ENCODE peak calls at places on chromosomes 6 and 20, in ten cellular contexts. E is prostate gland, Q is upper lobe of right lung, G is transverse colon, H is left lung, T is cardiac muscle cell, B is lower leg skin, W is AG09319, O is RWPE1, S is heart left ventricle. Z is an unnamed sample.
A peak's percentile ranks its signal among the peaks of the same experiment; 100 is the strongest.

GRCh38 chr6:111228094-111228493 is 140.8 kb downstream of the SLC16A10 start:
- DNase-seq in E (no peak), Q (no peak), G (no peak), H (no peak), T (no peak), B (no peak), W (no peak), O (peak; percentile 34), S (no peak), Z (no peak)

GRCh38 chr6:37131104-37131959 is 38.6 kb upstream of the PIM1 start:
- DNase-seq in E (peak; percentile 38), Q (peak; percentile 89), G (peak; percentile 70), H (no peak), T (peak; percentile 37), B (no peak), W (no peak), O (no peak), S (peak; percentile 94), Z (no peak)

GRCh38 chr6:155694429-155694795 is 238.8 kb upstream of the NOX3 start:
- DNase-seq in E (no peak), Q (no peak), G (no peak), H (no peak), T (no peak), B (no peak), W (no peak), O (no peak), S (no peak), Z (no peak)

GRCh38 chr20:39849664-39850063 is 839.4 kb downstream of the MAFB start:
- DNase-seq in E (peak; percentile 68), Q (peak; percentile 72), G (peak; percentile 30), H (peak; percentile 77), T (peak; percentile 54), B (peak; percentile 92), W (peak; percentile 86), O (peak; percentile 73), S (peak; percentile 93), Z (peak; percentile 35)

GRCh38 chr6:48078092-48078491 is 32.9 kb downstream of the PTCHD4 start:
- DNase-seq in E (no peak), Q (no peak), G (no peak), H (no peak), T (no peak), B (no peak), W (no peak), O (peak; percentile 21), S (no peak), Z (no peak)

GRCh38 chr6:69974193-69974592 is 107.8 kb downstream of the COL19A1 start:
- DNase-seq in E (no peak), Q (no peak), G (no peak), H (no peak), T (peak; percentile 76), B (no peak), W (peak; percentile 0), O (peak; percentile 21), S (peak; percentile 33), Z (no peak)

GRCh38 chr20:47493175-47493953 is 8.3 kb upstream of the NCOA3 start:
- DNase-seq in E (peak; percentile 78), Q (peak; percentile 89), G (peak; percentile 93), H (no peak), T (peak; percentile 66), B (peak; percentile 97), W (peak; percentile 45), O (peak; percentile 89), S (peak; percentile 87), Z (peak; percentile 82)

GRCh38 chr6:126761854-126762253 is 356.6 kb upstream of the RSPO3 start:
- DNase-seq in E (no peak), Q (no peak), G (no peak), H (no peak), T (no peak), B (no peak), W (no peak), O (no peak), S (no peak), Z (no peak)

GRCh38 chr6:169112483-169113320 is 140.9 kb downstream of the THBS2 start:
- DNase-seq in E (no peak), Q (no peak), G (no peak), H (no peak), T (no peak), B (no peak), W (no peak), O (no peak), S (no peak), Z (no peak)

GRCh38 chr6:157597461-157598312 is 216.7 kb downstream of the ZDHHC14 start:
- DNase-seq in E (peak; percentile 94), Q (no peak), G (peak; percentile 61), H (no peak), T (peak; percentile 46), B (peak; percentile 87), W (no peak), O (peak; percentile 39), S (no peak), Z (no peak)

GRCh38 chr6:145067430-145067829 is 667.9 kb downstream of the EPM2A start:
- DNase-seq in E (no peak), Q (no peak), G (no peak), H (no peak), T (no peak), B (no peak), W (no peak), O (peak; percentile 10), S (no peak), Z (no peak)

GRCh38 chr6:157710604-157711003 is 112.4 kb upstream of the SNX9 start:
- DNase-seq in E (no peak), Q (no peak), G (no peak), H (no peak), T (no peak), B (no peak), W (no peak), O (no peak), S (no peak), Z (no peak)

DNA sequence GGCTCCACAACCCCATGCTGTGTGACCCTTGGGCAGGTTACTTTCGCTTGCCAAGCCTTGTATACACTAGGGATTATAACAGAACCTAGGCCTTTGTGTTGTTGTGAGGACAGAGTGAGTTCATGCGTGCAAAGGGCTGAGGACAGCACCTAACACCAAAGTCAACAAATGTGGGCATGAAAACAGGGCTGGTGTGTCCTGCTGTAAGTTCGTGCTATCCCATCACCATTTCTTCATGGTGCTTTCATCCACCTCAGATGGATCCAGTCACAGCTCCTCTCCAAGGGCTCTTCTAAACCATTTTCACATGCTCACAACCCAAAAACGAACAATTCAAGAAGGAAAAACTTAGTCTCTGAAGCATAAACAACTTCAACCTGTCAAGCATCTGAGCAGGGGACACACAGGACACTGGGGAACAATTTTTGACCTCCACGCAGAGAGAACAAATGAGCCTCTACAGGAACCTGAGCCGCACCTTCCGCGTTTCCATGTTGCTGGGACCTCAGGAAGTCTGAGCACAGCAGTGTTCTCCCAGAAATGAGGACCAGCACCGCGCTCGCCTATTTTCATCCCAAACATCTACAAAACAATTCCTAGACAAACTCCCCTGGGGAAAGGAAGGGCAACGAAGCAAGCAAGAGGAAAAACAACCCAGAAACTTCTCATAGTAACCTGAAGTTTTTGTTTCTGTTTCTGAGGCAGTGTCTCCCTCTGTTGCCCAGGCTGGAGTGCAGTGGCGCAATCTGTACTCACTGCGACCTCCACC is 3.1 kb downstream of the LRP11 start:
- DNase-seq in E (no peak), Q (peak; percentile 68), G (no peak), H (no peak), T (no peak), B (no peak), W (no peak), O (no peak), S (no peak), Z (no peak)
- TF ChIP-seq CTCF in E (no peak), Q (peak; percentile 6), G (no peak), H (no peak), T (no peak), B (no peak), W (peak; percentile 3), O (no peak), S (no peak), Z (no peak)

DNA sequence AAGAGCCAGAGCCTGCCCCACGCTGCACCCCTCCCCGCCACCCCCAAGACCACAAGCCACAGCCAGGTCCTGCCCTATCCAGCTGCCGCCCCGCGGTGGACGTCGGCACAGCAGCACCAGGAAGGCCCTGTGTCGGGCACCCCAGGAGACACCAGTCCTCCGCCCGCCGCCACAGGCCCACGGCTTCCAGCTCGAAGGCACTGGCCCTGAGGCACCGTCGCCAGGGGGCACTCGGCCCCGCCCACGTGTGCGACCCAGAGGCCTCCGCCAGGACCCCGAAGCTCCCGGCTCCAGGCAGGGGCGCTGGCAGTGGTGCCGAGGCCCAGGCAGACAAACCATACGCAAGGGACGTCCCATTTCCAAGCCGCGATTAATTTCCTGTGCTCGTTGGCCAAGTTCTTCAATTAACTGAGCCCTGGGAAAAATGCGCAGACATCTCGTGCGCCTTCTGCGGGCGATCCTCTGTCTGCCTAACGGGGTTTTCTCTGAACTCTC is 19.4 kb downstream of the KCNQ2 start:
- DNase-seq in E (no peak), Q (no peak), G (no peak), H (no peak), T (no peak), B (no peak), W (no peak), O (no peak), S (no peak), Z (no peak)
- TF ChIP-seq CTCF in E (no peak), Q (no peak), G (no peak), H (no peak), T (peak; percentile 42), B (no peak), W (no peak), O (peak; percentile 65), S (no peak), Z (no peak)

GRCh38 chr20:1735417-1736089 is 78.0 kb upstream of the SIRPG start:
- DNase-seq in E (no peak), Q (no peak), G (no peak), H (peak; percentile 74), T (no peak), B (no peak), W (no peak), O (no peak), S (no peak), Z (no peak)

GRCh38 chr20:1737134-1737533 is 79.6 kb upstream of the SIRPG start:
- DNase-seq in E (no peak), Q (no peak), G (no peak), H (no peak), T (no peak), B (no peak), W (no peak), O (no peak), S (no peak), Z (no peak)

GRCh38 chr20:1734269-1734858 is 76.8 kb upstream of the SIRPG start:
- DNase-seq in E (no peak), Q (no peak), G (no peak), H (no peak), T (no peak), B (no peak), W (no peak), O (no peak), S (no peak), Z (no peak)
- TF ChIP-seq CTCF in E (no peak), Q (peak; percentile 30), G (no peak), H (no peak), T (no peak), B (no peak), W (no peak), O (no peak), S (no peak), Z (no peak)

DNA sequence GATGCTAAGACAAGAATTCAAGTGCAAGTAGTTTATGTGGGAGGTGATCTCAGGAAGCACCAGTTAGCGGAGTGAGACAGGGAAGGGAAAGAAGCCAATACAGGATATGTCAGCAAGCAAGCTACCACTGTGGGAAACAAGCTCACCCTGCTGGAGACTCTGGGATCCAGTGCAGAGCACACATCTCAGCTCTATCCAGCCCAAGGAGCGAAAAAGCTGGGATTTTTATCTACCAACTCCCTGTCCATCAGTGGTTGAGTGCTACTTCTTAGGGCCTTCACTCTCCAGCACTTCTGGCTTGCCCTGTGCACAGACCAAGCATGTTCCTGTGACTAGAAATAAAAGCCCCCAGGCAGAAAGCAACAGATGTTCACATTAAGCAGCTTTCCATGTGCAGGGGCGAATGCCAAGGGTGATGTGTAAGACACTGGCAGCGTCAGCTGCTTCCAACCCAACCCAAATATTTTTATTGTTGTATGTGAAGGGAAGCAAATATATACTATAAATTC is 10.8 kb upstream of the RNF24 start:
- DNase-seq in E (peak; percentile 36), Q (no peak), G (no peak), H (no peak), T (peak; percentile 52), B (no peak), W (peak; percentile 55), O (peak; percentile 73), S (no peak), Z (no peak)
- TF ChIP-seq CTCF in E (peak; percentile 37), Q (peak; percentile 25), G (no peak), H (peak; percentile 12), T (peak; percentile 74), B (no peak), W (peak; percentile 73), O (no peak), S (no peak), Z (no peak)

Z was measured in omental fat pad.